ENCODE peak calls at places on chromosomes 5 and 9, in eight cellular contexts. One of them, this sample, is unnamed.

GRCh38 chr5:91288117-91288516 is 95.0 kb downstream of the ARRDC3 start:
- DNase-seq in cardiac fibroblast: peak; percentile 91
- DNase-seq in heart right ventricle: no peak
- DNase-seq in MM.1S: no peak
- DNase-seq in fibroblast of lung: peak; percentile 71
- DNase-seq in upper lobe of right lung: no peak
- DNase-seq in Calu3: no peak
- DNase-seq in astrocyte of the spinal cord: peak; percentile 79
- DNase-seq in this sample: no peak

GRCh38 chr9:89605181-89606048 is 603 bp downstream of the GADD45G start:
- DNase-seq in fibroblast of lung: peak; percentile 72
- DNase-seq in upper lobe of right lung: peak; percentile 89
- DNase-seq in cardiac fibroblast: peak; percentile 39
- DNase-seq in Calu3: peak; percentile 41
- DNase-seq in astrocyte of the spinal cord: peak; percentile 43
- DNase-seq in heart right ventricle: peak; percentile 68
- DNase-seq in MM.1S: peak; percentile 35
- DNase-seq in this sample: peak; percentile 68

GRCh38 chr5:93717162-93717561 is 24.2 kb downstream of the POU5F2 start:
- DNase-seq in cardiac fibroblast: peak; percentile 82
- DNase-seq in MM.1S: no peak
- DNase-seq in astrocyte of the spinal cord: peak; percentile 71
- DNase-seq in upper lobe of right lung: no peak
- DNase-seq in fibroblast of lung: peak; percentile 70
- DNase-seq in Calu3: peak; percentile 43
- DNase-seq in heart right ventricle: no peak
- DNase-seq in this sample: no peak

GRCh38 chr9:112819635-112820496 is 69.3 kb downstream of the SNX30 start:
- DNase-seq in MM.1S: peak; percentile 48
- DNase-seq in astrocyte of the spinal cord: peak; percentile 77
- DNase-seq in Calu3: peak; percentile 10
- DNase-seq in fibroblast of lung: peak; percentile 83
- DNase-seq in upper lobe of right lung: no peak
- DNase-seq in heart right ventricle: peak; percentile 38
- DNase-seq in cardiac fibroblast: peak; percentile 83
- DNase-seq in this sample: peak; percentile 39

GRCh38 chr9:109793196-109793595 is 13.2 kb downstream of the PALM2AKAP2 start:
- DNase-seq in astrocyte of the spinal cord: peak; percentile 93
- DNase-seq in heart right ventricle: no peak
- DNase-seq in fibroblast of lung: peak; percentile 95
- DNase-seq in upper lobe of right lung: no peak
- DNase-seq in MM.1S: no peak
- DNase-seq in cardiac fibroblast: peak; percentile 77
- DNase-seq in Calu3: no peak
- DNase-seq in this sample: no peak

GRCh38 chr5:178261666-178262600 is 29.3 kb upstream of the PHYKPL start:
- DNase-seq in MM.1S: no peak
- DNase-seq in astrocyte of the spinal cord: no peak
- DNase-seq in cardiac fibroblast: no peak
- DNase-seq in Calu3: no peak
- DNase-seq in upper lobe of right lung: no peak
- DNase-seq in fibroblast of lung: no peak
- DNase-seq in heart right ventricle: peak; percentile 5
- DNase-seq in this sample: no peak

GRCh38 chr9:109035684-109036423 is 22.6 kb upstream of the CTNNAL1 start:
- DNase-seq in astrocyte of the spinal cord: peak; percentile 92
- DNase-seq in heart right ventricle: no peak
- DNase-seq in cardiac fibroblast: peak; percentile 90
- DNase-seq in Calu3: peak; percentile 38
- DNase-seq in fibroblast of lung: peak; percentile 94
- DNase-seq in MM.1S: no peak
- DNase-seq in upper lobe of right lung: no peak
- DNase-seq in this sample: no peak

GRCh38 chr5:37846786-37847310 is 7.0 kb upstream of the GDNF start:
- DNase-seq in heart right ventricle: no peak
- DNase-seq in MM.1S: no peak
- DNase-seq in upper lobe of right lung: no peak
- DNase-seq in fibroblast of lung: no peak
- DNase-seq in cardiac fibroblast: no peak
- DNase-seq in astrocyte of the spinal cord: no peak
- DNase-seq in Calu3: no peak
- DNase-seq in this sample: no peak

GRCh38 chr9:37311938-37312730 is 110.4 kb upstream of the GRHPR start:
- DNase-seq in Calu3: no peak
- DNase-seq in fibroblast of lung: peak; percentile 88
- DNase-seq in upper lobe of right lung: no peak
- DNase-seq in MM.1S: no peak
- DNase-seq in cardiac fibroblast: peak; percentile 62
- DNase-seq in heart right ventricle: no peak
- DNase-seq in astrocyte of the spinal cord: peak; percentile 69
- DNase-seq in this sample: no peak

GRCh38 chr5:140595538-140595937 is 30.9 kb downstream of the SLC35A4 start:
- DNase-seq in MM.1S: no peak
- DNase-seq in Calu3: peak; percentile 63
- DNase-seq in heart right ventricle: no peak
- DNase-seq in upper lobe of right lung: no peak
- DNase-seq in fibroblast of lung: no peak
- DNase-seq in astrocyte of the spinal cord: no peak
- DNase-seq in cardiac fibroblast: no peak
- DNase-seq in this sample: no peak

GRCh38 chr9:121782514-121783110 is 131.2 kb downstream of the DAB2IP start:
- DNase-seq in astrocyte of the spinal cord: no peak
- DNase-seq in upper lobe of right lung: no peak
- DNase-seq in cardiac fibroblast: no peak
- DNase-seq in Calu3: no peak
- DNase-seq in heart right ventricle: no peak
- DNase-seq in fibroblast of lung: no peak
- DNase-seq in MM.1S: no peak
- DNase-seq in this sample: no peak

GRCh38 chr9:35903049-35903448 is 3.0 kb upstream of the HRCT1 start:
- DNase-seq in upper lobe of right lung: no peak
- DNase-seq in Calu3: peak; percentile 39
- DNase-seq in astrocyte of the spinal cord: peak; percentile 67
- DNase-seq in MM.1S: peak; percentile 85
- DNase-seq in cardiac fibroblast: peak; percentile 78
- DNase-seq in fibroblast of lung: peak; percentile 54
- DNase-seq in heart right ventricle: no peak
- DNase-seq in this sample: peak; percentile 78

GRCh38 chr9:85213650-85214607 is 527.8 kb downstream of the AGTPBP1 start:
- DNase-seq in Calu3: no peak
- DNase-seq in heart right ventricle: no peak
- DNase-seq in fibroblast of lung: no peak
- DNase-seq in upper lobe of right lung: no peak
- DNase-seq in astrocyte of the spinal cord: no peak
- DNase-seq in cardiac fibroblast: no peak
- DNase-seq in MM.1S: no peak
- DNase-seq in this sample: no peak

GRCh38 chr5:119076080-119076479 is 5.2 kb downstream of the DMXL1 start:
- DNase-seq in upper lobe of right lung: no peak
- DNase-seq in heart right ventricle: no peak
- DNase-seq in Calu3: no peak
- DNase-seq in MM.1S: no peak
- DNase-seq in astrocyte of the spinal cord: no peak
- DNase-seq in fibroblast of lung: no peak
- DNase-seq in cardiac fibroblast: no peak
- DNase-seq in this sample: no peak

GRCh38 chr9:128420651-128421473 is at the start of gene CERCAM:
- DNase-seq in fibroblast of lung: peak; percentile 41
- DNase-seq in Calu3: peak; percentile 50
- DNase-seq in cardiac fibroblast: peak; percentile 52
- DNase-seq in MM.1S: peak; percentile 51
- DNase-seq in upper lobe of right lung: peak; percentile 73
- DNase-seq in astrocyte of the spinal cord: peak; percentile 18
- DNase-seq in heart right ventricle: peak; percentile 69
- DNase-seq in this sample: peak; percentile 94

GRCh38 chr5:141484499-141485304 is at the start of gene PCDHGC4:
- DNase-seq in astrocyte of the spinal cord: peak; percentile 42
- DNase-seq in heart right ventricle: no peak
- DNase-seq in fibroblast of lung: peak; percentile 41
- DNase-seq in MM.1S: no peak
- DNase-seq in cardiac fibroblast: no peak
- DNase-seq in Calu3: no peak
- DNase-seq in upper lobe of right lung: no peak
- DNase-seq in this sample: peak; percentile 48

GRCh38 chr5:157576678-157577077 is 1.1 kb upstream of the ADAM19 start:
- DNase-seq in Calu3: no peak
- DNase-seq in heart right ventricle: no peak
- DNase-seq in cardiac fibroblast: no peak
- DNase-seq in upper lobe of right lung: no peak
- DNase-seq in astrocyte of the spinal cord: no peak
- DNase-seq in fibroblast of lung: no peak
- DNase-seq in MM.1S: no peak
- DNase-seq in this sample: no peak

GRCh38 chr5:157574456-157575095 is 999 bp downstream of the ADAM19 start:
- DNase-seq in upper lobe of right lung: no peak
- DNase-seq in astrocyte of the spinal cord: no peak
- DNase-seq in fibroblast of lung: no peak
- DNase-seq in MM.1S: no peak
- DNase-seq in cardiac fibroblast: no peak
- DNase-seq in heart right ventricle: peak; percentile 38
- DNase-seq in Calu3: no peak
- DNase-seq in this sample: no peak

GRCh38 chr5:157578079-157578780 is 2.7 kb upstream of the ADAM19 start:
- DNase-seq in cardiac fibroblast: no peak
- DNase-seq in astrocyte of the spinal cord: no peak
- DNase-seq in heart right ventricle: no peak
- DNase-seq in fibroblast of lung: no peak
- DNase-seq in Calu3: no peak
- DNase-seq in MM.1S: no peak
- DNase-seq in upper lobe of right lung: no peak
- DNase-seq in this sample: no peak

GRCh38 chr5:157571357-157571827 is 4.2 kb downstream of the ADAM19 start:
- DNase-seq in cardiac fibroblast: peak; percentile 53
- DNase-seq in fibroblast of lung: peak; percentile 94
- DNase-seq in Calu3: no peak
- DNase-seq in MM.1S: peak; percentile 50
- DNase-seq in heart right ventricle: no peak
- DNase-seq in upper lobe of right lung: no peak
- DNase-seq in astrocyte of the spinal cord: peak; percentile 84
- DNase-seq in this sample: peak; percentile 79

GRCh38 chr5:157575096-157575872 is at the start of gene ADAM19:
- DNase-seq in MM.1S: no peak
- DNase-seq in astrocyte of the spinal cord: peak; percentile 73
- DNase-seq in upper lobe of right lung: peak; percentile 71
- DNase-seq in Calu3: peak; percentile 56
- DNase-seq in cardiac fibroblast: peak; percentile 63
- DNase-seq in heart right ventricle: peak; percentile 68
- DNase-seq in fibroblast of lung: peak; percentile 74
- DNase-seq in this sample: peak; percentile 86
- TF ChIP-seq CTCF in MM.1S: no peak
- TF ChIP-seq CTCF in astrocyte of the spinal cord: no peak
- TF ChIP-seq CTCF in upper lobe of right lung: no peak
- TF ChIP-seq CTCF in Calu3: no peak
- TF ChIP-seq CTCF in cardiac fibroblast: no peak
- TF ChIP-seq CTCF in heart right ventricle: no peak
- TF ChIP-seq CTCF in fibroblast of lung: no peak
- TF ChIP-seq CTCF in this sample: no peak

GRCh38 chr9:18477719-18478118 is 3.8 kb downstream of the ADAMTSL1 start:
- DNase-seq in astrocyte of the spinal cord: no peak
- DNase-seq in Calu3: no peak
- DNase-seq in fibroblast of lung: no peak
- DNase-seq in MM.1S: no peak
- DNase-seq in cardiac fibroblast: no peak
- DNase-seq in heart right ventricle: no peak
- DNase-seq in upper lobe of right lung: no peak
- DNase-seq in this sample: no peak
- TF ChIP-seq CTCF in astrocyte of the spinal cord: no peak
- TF ChIP-seq CTCF in Calu3: no peak
- TF ChIP-seq CTCF in fibroblast of lung: no peak
- TF ChIP-seq CTCF in MM.1S: no peak
- TF ChIP-seq CTCF in cardiac fibroblast: no peak
- TF ChIP-seq CTCF in heart right ventricle: no peak
- TF ChIP-seq CTCF in upper lobe of right lung: no peak
- TF ChIP-seq CTCF in this sample: no peak

GRCh38 chr5:132459983-132460834 is 30.4 kb downstream of the IRF1 start:
- DNase-seq in fibroblast of lung: no peak
- DNase-seq in MM.1S: no peak
- DNase-seq in Calu3: no peak
- DNase-seq in astrocyte of the spinal cord: no peak
- DNase-seq in heart right ventricle: no peak
- DNase-seq in upper lobe of right lung: no peak
- DNase-seq in cardiac fibroblast: no peak
- DNase-seq in this sample: no peak
- TF ChIP-seq CTCF in fibroblast of lung: no peak
- TF ChIP-seq CTCF in MM.1S: peak; percentile 28
- TF ChIP-seq CTCF in Calu3: no peak
- TF ChIP-seq CTCF in astrocyte of the spinal cord: peak; percentile 25
- TF ChIP-seq CTCF in heart right ventricle: no peak
- TF ChIP-seq CTCF in upper lobe of right lung: peak; percentile 25
- TF ChIP-seq CTCF in cardiac fibroblast: peak; percentile 9
- TF ChIP-seq CTCF in this sample: no peak

GRCh38 chr5:96871686-96872085 is 4.6 kb upstream of the ERAP2 start:
- DNase-seq in cardiac fibroblast: no peak
- DNase-seq in upper lobe of right lung: no peak
- DNase-seq in astrocyte of the spinal cord: no peak
- DNase-seq in MM.1S: no peak
- DNase-seq in heart right ventricle: no peak
- DNase-seq in fibroblast of lung: no peak
- DNase-seq in Calu3: no peak
- DNase-seq in this sample: no peak

GRCh38 chr5:96873469-96873868 is 2.8 kb upstream of the ERAP2 start:
- DNase-seq in MM.1S: no peak
- DNase-seq in Calu3: no peak
- DNase-seq in heart right ventricle: no peak
- DNase-seq in astrocyte of the spinal cord: no peak
- DNase-seq in upper lobe of right lung: no peak
- DNase-seq in fibroblast of lung: no peak
- DNase-seq in cardiac fibroblast: no peak
- DNase-seq in this sample: no peak

GRCh38 chr5:96880402-96881164 is 4.3 kb downstream of the ERAP2 start:
- DNase-seq in astrocyte of the spinal cord: peak; percentile 49
- DNase-seq in fibroblast of lung: peak; percentile 75
- DNase-seq in Calu3: no peak
- DNase-seq in MM.1S: no peak
- DNase-seq in cardiac fibroblast: peak; percentile 55
- DNase-seq in heart right ventricle: no peak
- DNase-seq in upper lobe of right lung: no peak
- DNase-seq in this sample: no peak

GRCh38 chr5:96876292-96876850 is at the start of gene ERAP2:
- DNase-seq in Calu3: peak; percentile 22
- DNase-seq in astrocyte of the spinal cord: peak; percentile 76
- DNase-seq in MM.1S: peak; percentile 90
- DNase-seq in cardiac fibroblast: peak; percentile 48
- DNase-seq in heart right ventricle: no peak
- DNase-seq in fibroblast of lung: peak; percentile 63
- DNase-seq in upper lobe of right lung: no peak
- DNase-seq in this sample: peak; percentile 43

DNA sequence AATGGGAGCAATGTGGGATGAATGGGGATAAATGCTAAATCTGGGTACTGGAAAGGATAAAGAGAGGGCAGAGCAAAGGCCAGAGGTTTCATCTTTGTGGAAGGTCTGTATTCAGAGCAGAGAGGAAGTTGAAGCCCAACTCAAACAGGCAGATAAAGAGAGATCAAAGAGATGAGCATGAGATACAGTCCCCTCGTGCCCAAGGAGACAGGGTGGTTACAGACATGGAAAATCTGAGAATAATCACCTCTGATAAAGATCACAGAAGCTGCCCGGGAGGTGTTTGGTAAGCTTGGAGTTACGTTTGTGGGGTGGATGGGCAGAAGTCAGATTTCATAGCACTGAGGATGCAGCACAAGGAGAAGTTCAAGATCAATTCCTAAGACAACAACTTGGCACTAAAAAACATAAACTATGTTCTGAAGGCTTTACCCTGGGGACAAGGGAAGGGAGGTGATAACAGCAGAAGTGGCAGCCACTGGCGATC is 452 bp upstream of the ERAP2 start:
- DNase-seq in cardiac fibroblast: no peak
- DNase-seq in fibroblast of lung: no peak
- DNase-seq in Calu3: no peak
- DNase-seq in upper lobe of right lung: no peak
- DNase-seq in astrocyte of the spinal cord: no peak
- DNase-seq in heart right ventricle: no peak
- DNase-seq in MM.1S: peak; percentile 17
- DNase-seq in this sample: no peak
- TF ChIP-seq CTCF in cardiac fibroblast: no peak
- TF ChIP-seq CTCF in fibroblast of lung: no peak
- TF ChIP-seq CTCF in Calu3: no peak
- TF ChIP-seq CTCF in upper lobe of right lung: no peak
- TF ChIP-seq CTCF in astrocyte of the spinal cord: no peak
- TF ChIP-seq CTCF in heart right ventricle: no peak
- TF ChIP-seq CTCF in MM.1S: no peak
- TF ChIP-seq CTCF in this sample: no peak

This sample was measured in GM20000.